ENCODE peak calls at places on chromosomes 4 and X, in four cellular contexts. K is K562, Y is H1, A is GM12878. M is an unnamed sample.

GRCh38 chr4:154989511-154989910 is 208.4 kb downstream of the RBM46 start:
- DNase-seq in A (no peak), Y (no peak), K (no peak), M (no peak)

GRCh38 chr4:37517326-37517725 is 168.8 kb downstream of the RELL1 start:
- DNase-seq in Y (no peak), A (no peak), K (no peak), M (no peak)

GRCh38 chr4:9877123-9877522 is 95.7 kb downstream of the DRD5 start:
- DNase-seq in A (no peak), K (no peak), Y (no peak), M (no peak)

GRCh38 chr4:89164400-89164799 is 53.1 kb downstream of the TIGD2 start:
- DNase-seq in K (no peak), Y (no peak), A (no peak), M (no peak)

GRCh38 chr4:139054791-139055376 is 39.3 kb downstream of the NOCT start:
- DNase-seq in K (no peak), A (no peak), Y (no peak), M (peak)

GRCh38 chr4:37981844-37982720 is 21.9 kb downstream of the PTTG2 start:
- DNase-seq in K (no peak), A (no peak), Y (no peak), M (peak)

GRCh38 chrX:37753384-37753783 is 26.5 kb upstream of the CYBB start:
- DNase-seq in Y (no peak), K (no peak), A (no peak), M (no peak)

GRCh38 chr4:54228563-54229501 is at the start of gene PDGFRA:
- DNase-seq in Y (peak), K (no peak), A (no peak), M (peak)

GRCh38 chr4:140851032-140851636 is 94.9 kb upstream of the TBC1D9 start:
- DNase-seq in A (peak), Y (peak), K (peak), M (peak)

GRCh38 chrX:13077168-13077567 is 32.7 kb upstream of the FAM9C start:
- DNase-seq in Y (no peak), K (no peak), A (no peak), M (peak)

GRCh38 chr4:98150092-98150761 is 7.0 kb upstream of the STPG2 start:
- DNase-seq in A (no peak), K (no peak), Y (no peak), M (peak)

GRCh38 chr4:31458813-31459212 is 738.6 kb downstream of the PCDH7 start:
- DNase-seq in Y (no peak), K (no peak), A (no peak), M (no peak)

GRCh38 chrX:83008415-83008814 is 499.7 kb upstream of the POU3F4 start:
- DNase-seq in Y (no peak), K (peak), A (no peak), M (no peak)

GRCh38 chrX:8981742-8982141 is 52.2 kb downstream of the FAM9B start:
- DNase-seq in Y (no peak), K (no peak), A (no peak), M (peak)

GRCh38 chr4:108201774-108202173 is 33.0 kb upstream of the LEF1 start:
- DNase-seq in Y (no peak), K (no peak), A (no peak), M (no peak)

GRCh38 chrX:80808854-80809493 is 703 bp downstream of the BRWD3 start:
- DNase-seq in A (no peak), Y (peak), K (peak), M (no peak)

GRCh38 chr4:90715242-90715641 is 588.0 kb downstream of the CCSER1 start:
- DNase-seq in A (no peak), K (no peak), Y (no peak), M (no peak)

GRCh38 chrX:34470507-34470906 is 186.6 kb downstream of the TMEM47 start:
- DNase-seq in A (no peak), K (no peak), Y (no peak), M (no peak)

GRCh38 chr4:88610771-88611170 is 18.5 kb downstream of the HERC3 start:
- DNase-seq in Y (no peak), A (no peak), K (no peak), M (peak)

GRCh38 chr4:5965225-5965624 is 53.0 kb downstream of the C4orf50 start:
- DNase-seq in A (no peak), K (no peak), Y (no peak), M (no peak)

GRCh38 chr4:7127591-7127990 is 59.7 kb upstream of the GRPEL1 start:
- DNase-seq in Y (no peak), K (no peak), A (no peak), M (no peak)

GRCh38 chr4:111854494-111855087 is 290.7 kb upstream of the FAM241A start:
- DNase-seq in K (peak), Y (no peak), A (no peak), M (peak)

GRCh38 chr4:145881585-145881984 is 57.0 kb downstream of the ZNF827 start:
- DNase-seq in A (no peak), K (no peak), Y (no peak), M (no peak)

GRCh38 chr4:139919513-139919912 is 234.5 kb downstream of the MAML3 start:
- DNase-seq in A (no peak), Y (no peak), K (no peak), M (peak)

GRCh38 chr4:8886625-8887406 is 15.2 kb upstream of the HMX1 start:
- DNase-seq in K (peak), Y (no peak), A (no peak), M (no peak)

GRCh38 chrX:138875472-138875871 is 164.0 kb upstream of the FGF13 start:
- DNase-seq in K (no peak), Y (no peak), A (no peak), M (no peak)

GRCh38 chr4:173199553-173199952 is 30.9 kb downstream of the GALNT7 start:
- DNase-seq in K (no peak), A (no peak), Y (no peak), M (no peak)

GRCh38 chrX:19852014-19853005 is 35.1 kb downstream of the SH3KBP1 start:
- DNase-seq in K (no peak), Y (no peak), A (no peak), M (peak)

DNA sequence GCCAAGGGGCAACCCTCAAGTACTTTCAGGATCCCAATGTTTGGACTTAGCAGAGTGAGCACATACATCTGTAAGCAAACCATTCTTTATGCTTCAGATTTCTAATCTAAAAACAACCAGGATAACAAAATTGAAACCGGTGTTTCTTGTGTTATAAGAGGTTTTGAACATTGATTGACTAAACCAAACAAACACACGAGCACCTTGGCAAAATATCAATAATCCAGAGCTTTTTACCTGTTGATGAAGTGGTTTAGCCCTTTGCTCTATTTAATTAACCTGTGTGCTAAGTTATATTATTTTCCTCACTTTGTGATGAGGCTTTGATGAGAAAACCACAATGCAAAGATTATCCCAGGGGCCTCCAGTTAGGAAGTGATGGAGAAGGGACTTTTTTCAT is 255.3 kb upstream of the CXXC4 start:
- DNase-seq in Y (no peak), A (no peak), K (no peak), M (no peak)
- TF ChIP-seq CHD1 in Y (no peak), A (no peak), K (no peak), M (no peak)

GRCh38 chrX:40414335-40414734 is 166.4 kb upstream of the ATP6AP2 start:
- DNase-seq in Y (no peak), A (no peak), K (no peak), M (no peak)
- TF ChIP-seq RFX5 in Y (no peak), A (no peak), K (no peak), M (no peak)

DNA sequence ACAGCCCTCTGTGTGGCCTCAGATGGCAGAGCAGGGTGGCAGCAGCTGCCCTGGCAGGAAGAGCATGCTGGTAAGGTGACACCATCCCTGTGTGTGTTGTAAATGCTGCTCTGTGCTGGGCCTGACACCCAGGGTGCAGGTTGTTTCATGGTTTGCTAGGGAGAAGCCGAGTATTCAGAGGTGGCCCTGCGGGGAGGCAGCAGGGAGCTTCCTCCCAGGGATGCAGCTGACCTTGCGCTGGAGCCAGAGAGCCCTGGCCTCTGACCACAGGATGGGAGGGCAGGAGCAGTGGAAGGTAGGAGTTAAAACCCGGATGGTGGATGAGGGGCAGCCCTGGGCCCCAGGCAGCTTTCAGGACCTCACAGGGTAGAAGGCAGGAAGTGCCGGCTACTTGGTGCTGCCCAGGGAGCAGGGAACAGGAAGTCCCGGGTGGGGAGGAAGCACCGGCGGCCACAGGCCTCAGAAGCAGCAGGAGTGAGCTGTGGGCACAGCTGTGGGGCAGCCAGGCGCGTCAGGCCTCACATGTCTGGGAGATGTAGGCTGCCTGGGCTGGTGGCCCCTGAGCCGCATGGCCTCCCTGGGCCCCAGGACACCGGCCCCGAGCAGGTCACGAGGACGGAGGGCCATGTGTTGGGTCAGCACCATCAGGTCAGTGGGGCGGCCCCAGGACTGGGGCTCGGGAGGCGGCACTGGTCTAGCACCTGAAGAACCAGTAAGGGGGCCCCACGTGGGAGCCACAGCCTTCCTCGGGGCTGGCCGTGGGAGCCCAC is 19.1 kb downstream of the SH3BP2 start:
- DNase-seq in A (peak), K (no peak), Y (no peak), M (peak)
- TF ChIP-seq CHD1 in A (no peak), K (no peak), Y (no peak), M (no peak)

GRCh38 chr4:94678896-94679295 is 78.9 kb upstream of the BMPR1B start:
- DNase-seq in Y (no peak), K (no peak), A (no peak), M (peak)
- TF ChIP-seq RFX5 in Y (no peak), K (no peak), A (no peak), M (no peak)

GRCh38 chr4:56430203-56430602 is 5.2 kb downstream of the PPAT start:
- DNase-seq in K (no peak), Y (no peak), A (no peak), M (no peak)

GRCh38 chr4:56435001-56435747 is at the start of gene PPAT:
- DNase-seq in K (peak), A (peak), Y (peak), M (peak)

GRCh38 chr4:56433280-56433679 is 2.1 kb downstream of the PPAT start:
- DNase-seq in K (no peak), A (no peak), Y (no peak), M (no peak)

GRCh38 chr4:56435748-56436442 is at the start of gene PAICS:
- DNase-seq in K (peak), A (peak), Y (peak), M (peak)

GRCh38 chr4:56434599-56435000 is 815 bp downstream of the PPAT start:
- DNase-seq in K (no peak), A (no peak), Y (no peak), M (peak)
- TF ChIP-seq CHD1 in K (no peak), A (no peak), Y (no peak), M (no peak)

DNA sequence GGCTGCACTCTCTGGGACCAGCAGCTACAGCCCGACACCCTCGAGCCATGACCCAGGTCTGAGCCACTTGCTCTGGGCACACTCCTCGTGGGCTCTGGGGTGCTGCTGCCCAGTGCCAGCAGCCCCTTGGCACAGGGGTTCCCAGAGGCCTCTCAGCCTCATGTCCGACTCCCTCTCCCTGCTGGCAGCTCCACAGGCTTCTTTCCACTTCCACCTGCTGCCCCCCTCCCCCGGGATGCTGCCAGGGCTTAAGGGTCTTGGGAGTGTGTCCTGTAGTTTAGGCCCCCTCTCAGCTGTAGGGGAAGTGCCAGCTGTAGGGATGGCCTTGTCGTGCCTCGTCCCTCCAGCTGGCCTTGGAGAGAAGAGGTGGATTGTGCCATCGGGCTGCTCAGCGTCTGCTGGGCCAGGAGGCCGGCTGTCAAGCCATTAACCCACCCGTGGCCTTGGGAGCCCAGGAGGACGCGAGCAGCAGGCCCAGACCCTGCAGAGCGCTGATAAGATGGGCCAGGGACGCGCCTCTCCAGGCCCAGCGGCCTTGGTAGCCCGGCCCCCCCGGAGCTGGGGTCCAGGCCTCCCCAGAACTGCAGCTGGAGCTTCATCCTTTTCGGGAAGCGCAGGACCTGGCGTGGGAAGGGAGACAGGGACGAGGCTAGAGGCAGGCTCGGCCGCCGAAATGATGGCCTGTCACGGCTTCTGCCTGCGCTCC is 1.0 kb upstream of the USP27X start:
- DNase-seq in A (no peak), Y (no peak), K (peak), M (no peak)
- TF ChIP-seq RFX5 in A (no peak), Y (no peak), K (no peak), M (no peak)

DNA sequence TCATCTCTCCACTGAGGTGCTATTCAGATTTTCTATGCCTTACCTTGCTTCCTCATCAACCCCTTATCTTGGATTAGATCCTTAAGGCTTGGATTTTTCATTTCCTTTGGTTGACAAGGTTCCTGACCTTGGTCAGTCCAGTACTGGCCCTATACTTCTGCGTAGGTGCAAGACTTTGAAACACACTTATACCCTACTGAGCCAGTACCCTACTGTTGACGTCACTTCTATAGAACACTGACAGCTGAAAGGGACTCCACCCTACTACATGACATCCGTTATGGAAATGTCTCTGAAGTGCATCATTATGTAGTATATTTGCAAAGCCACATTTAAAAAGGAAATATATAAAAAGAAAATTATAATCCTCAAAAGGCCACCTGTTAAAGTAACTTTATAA is 12.0 kb upstream of the PLS3 start:
- DNase-seq in Y (no peak), K (no peak), A (no peak), M (no peak)
- TF ChIP-seq CHD1 in Y (no peak), K (no peak), A (no peak), M (no peak)

DNA sequence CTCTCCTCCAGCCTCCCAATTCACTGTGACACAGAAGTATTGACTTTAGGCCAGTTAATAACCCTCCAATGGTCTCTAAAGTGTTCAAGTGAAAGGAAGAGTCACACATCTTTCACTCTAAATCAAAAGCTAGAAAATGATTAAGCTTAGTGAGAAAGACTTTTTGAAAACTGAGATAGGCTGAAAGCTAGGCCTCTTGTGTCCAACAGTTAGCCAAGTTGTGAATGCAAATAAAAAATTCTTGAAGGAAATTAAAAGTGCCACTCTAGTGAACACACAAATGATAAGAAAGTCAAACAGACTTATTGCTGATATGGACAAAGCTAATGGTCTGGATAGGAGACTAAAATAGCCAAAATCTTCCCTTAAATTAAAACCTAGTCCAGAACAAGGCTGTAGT is 687.2 kb downstream of the TRIML1 start:
- DNase-seq in K (no peak), Y (no peak), A (no peak), M (no peak)
- TF ChIP-seq RFX5 in K (no peak), Y (no peak), A (no peak), M (no peak)

DNA sequence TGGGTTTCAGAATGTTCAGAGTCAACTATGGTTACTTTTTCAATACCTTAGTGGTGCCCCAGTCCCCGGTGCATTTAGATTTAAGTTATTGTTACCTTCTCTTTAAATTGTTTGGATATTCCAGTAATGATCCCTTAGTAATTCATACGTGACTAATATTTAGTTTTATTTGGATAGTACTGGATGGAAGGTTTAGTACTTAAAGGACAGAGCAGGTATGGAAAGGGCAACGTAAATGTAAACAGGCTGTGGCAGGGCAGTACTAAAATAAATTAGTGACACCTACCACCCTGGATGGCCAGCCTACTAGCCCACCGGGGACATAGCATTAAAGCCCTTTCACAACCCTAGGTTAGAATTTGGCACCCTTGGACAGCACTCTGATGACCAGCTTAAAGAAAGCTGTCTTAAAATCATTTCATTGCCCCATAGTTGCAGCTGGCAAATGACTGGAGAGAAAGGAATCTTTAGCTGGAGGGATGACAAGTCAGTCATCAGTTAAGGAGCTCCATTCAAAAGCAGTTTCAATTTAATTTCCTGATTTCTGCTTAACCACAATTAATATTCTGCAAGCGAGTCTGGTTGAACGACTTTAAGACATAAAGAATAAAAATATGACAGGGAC is 16.4 kb downstream of the PLP1 start:
- DNase-seq in K (no peak), A (no peak), Y (no peak), M (peak)
- TF ChIP-seq CHD1 in K (no peak), A (no peak), Y (no peak), M (no peak)

GRCh38 chrX:727738-728621 is 97.4 kb downstream of the SHOX start:
- DNase-seq in Y (peak), A (no peak), K (peak), M (no peak)
- TF ChIP-seq RFX5 in Y (no peak), A (no peak), K (no peak), M (no peak)